ENCODE peak calls at places on chromosomes 11 and 22, in seven cellular contexts. W is body of pancreas, Y is NB4, F is A549, P is IMR-90, V is uterus, E is tibial nerve. S is an unnamed sample.

GRCh38 chr22:48894064-48894671 is 933.5 kb downstream of the BRD1 start:
- DNase-seq in W (no peak), Y (peak), F (peak), P (no peak), V (no peak), E (no peak), S (no peak)

GRCh38 chr11:119493712-119494111 is 70.7 kb upstream of the THY1 start:
- DNase-seq in W (peak), Y (peak), F (no peak), P (peak), V (no peak), E (no peak), S (no peak)

GRCh38 chr11:15969281-15969680 is 387.1 kb downstream of the SOX6 start:
- DNase-seq in W (peak), Y (peak), F (peak), P (peak), V (peak), E (peak), S (peak)

GRCh38 chr11:13440100-13440855 is 22.7 kb downstream of the BTBD10 start:
- DNase-seq in W (peak), Y (no peak), F (peak), P (peak), V (peak), E (no peak), S (peak)

GRCh38 chr11:13128381-13128780 is 119.3 kb downstream of the RASSF10 start:
- DNase-seq in W (no peak), Y (no peak), F (no peak), P (peak), V (no peak), E (no peak), S (no peak)

GRCh38 chr11:2375341-2375853 is 1.7 kb upstream of the CD81 start:
- DNase-seq in W (peak), Y (no peak), F (no peak), P (no peak), V (no peak), E (no peak), S (no peak)

GRCh38 chr11:110367571-110367970 is 62.2 kb upstream of the FDX1 start:
- DNase-seq in W (no peak), Y (no peak), F (no peak), P (no peak), V (no peak), E (no peak), S (no peak)

GRCh38 chr11:116542386-116542785 is 230.4 kb downstream of the BUD13 start:
- DNase-seq in W (no peak), Y (no peak), F (no peak), P (no peak), V (no peak), E (no peak), S (no peak)

GRCh38 chr22:37139762-37140161 is 10.0 kb downstream of the IL2RB start:
- DNase-seq in W (no peak), Y (no peak), F (no peak), P (no peak), V (no peak), E (no peak), S (no peak)

GRCh38 chr22:33337524-33337923 is 279.3 kb upstream of the SYN3 start:
- DNase-seq in W (peak), Y (no peak), F (no peak), P (no peak), V (no peak), E (no peak), S (no peak)

GRCh38 chr11:34749666-34750659 is 129.1 kb downstream of the EHF start:
- DNase-seq in W (peak), Y (no peak), F (no peak), P (peak), V (no peak), E (peak), S (no peak)

GRCh38 chr11:100735949-100736675 is 49.0 kb downstream of the ARHGAP42 start:
- DNase-seq in W (no peak), Y (no peak), F (peak), P (peak), V (no peak), E (no peak), S (no peak)

GRCh38 chr11:130671801-130672700 is 223.6 kb downstream of the ADAMTS15 start:
- DNase-seq in W (peak), Y (no peak), F (no peak), P (peak), V (peak), E (no peak), S (peak)

GRCh38 chr11:99519095-99519494 is 498.3 kb downstream of the CNTN5 start:
- DNase-seq in W (no peak), Y (no peak), F (no peak), P (no peak), V (no peak), E (no peak), S (no peak)

GRCh38 chr11:284081-285020 is 4.6 kb upstream of the PGGHG start:
- DNase-seq in W (no peak), Y (no peak), F (no peak), P (no peak), V (peak), E (no peak), S (no peak)

GRCh38 chr11:46601129-46601528 is 7.3 kb upstream of the AMBRA1 start:
- DNase-seq in W (no peak), Y (no peak), F (no peak), P (peak), V (no peak), E (no peak), S (no peak)

GRCh38 chr11:45918331-45918941 is 759 bp upstream of the PEX16 start:
- DNase-seq in W (peak), Y (peak), F (peak), P (peak), V (peak), E (peak), S (peak)

GRCh38 chr22:24138649-24139420 is 42.5 kb upstream of the SUSD2 start:
- DNase-seq in W (no peak), Y (no peak), F (no peak), P (no peak), V (no peak), E (no peak), S (no peak)

GRCh38 chr11:94305146-94305545 is 766 bp downstream of the IZUMO1R start:
- DNase-seq in W (no peak), Y (no peak), F (no peak), P (peak), V (peak), E (no peak), S (no peak)

GRCh38 chr11:30487200-30487898 is 98.8 kb downstream of the MPPED2 start:
- DNase-seq in W (peak), Y (peak), F (no peak), P (peak), V (no peak), E (no peak), S (no peak)

GRCh38 chr11:17500673-17501072 is 24.0 kb upstream of the ABCC8 start:
- DNase-seq in W (no peak), Y (no peak), F (no peak), P (no peak), V (no peak), E (no peak), S (no peak)

GRCh38 chr11:128494418-128495332 is 92.7 kb downstream of the ETS1 start:
- DNase-seq in W (no peak), Y (no peak), F (no peak), P (no peak), V (no peak), E (no peak), S (no peak)

GRCh38 chr11:7196396-7197146 is 55.1 kb upstream of the SYT9 start:
- DNase-seq in W (no peak), Y (no peak), F (no peak), P (no peak), V (no peak), E (no peak), S (no peak)

GRCh38 chr11:96157517-96157873 is 185.5 kb downstream of the MAML2 start:
- DNase-seq in W (no peak), Y (no peak), F (no peak), P (no peak), V (no peak), E (no peak), S (no peak)

GRCh38 chr11:96154802-96155520 is 188.0 kb downstream of the MAML2 start:
- DNase-seq in W (no peak), Y (no peak), F (no peak), P (peak), V (no peak), E (no peak), S (no peak)

GRCh38 chr11:96155627-96156378 is 187.2 kb downstream of the MAML2 start:
- DNase-seq in W (peak), Y (peak), F (peak), P (peak), V (peak), E (peak), S (peak)

GRCh38 chr11:96158126-96158525 is 184.9 kb downstream of the MAML2 start:
- DNase-seq in W (no peak), Y (no peak), F (no peak), P (no peak), V (no peak), E (no peak), S (no peak)

GRCh38 chr11:96156379-96156722 is 186.6 kb downstream of the MAML2 start:
- DNase-seq in W (no peak), Y (no peak), F (no peak), P (no peak), V (no peak), E (no peak), S (no peak)
- TF ChIP-seq POLR2A in W (no peak), Y (no peak), F (no peak), P (no peak), V (no peak), E (no peak), S (no peak)

GRCh38 chr11:72045849-72046248 is 34.5 kb downstream of the NUMA1 start:
- DNase-seq in W (no peak), Y (no peak), F (no peak), P (no peak), V (no peak), E (no peak), S (no peak)

GRCh38 chr11:72048718-72049460 is 31.5 kb downstream of the NUMA1 start:
- DNase-seq in W (peak), Y (no peak), F (no peak), P (no peak), V (no peak), E (no peak), S (no peak)
- TF ChIP-seq POLR2A in W (no peak), Y (no peak), F (no peak), P (no peak), V (no peak), E (no peak), S (no peak)

GRCh38 chr11:62559204-62559603 is 12.6 kb upstream of the AHNAK start:
- DNase-seq in W (no peak), Y (no peak), F (no peak), P (no peak), V (no peak), E (no peak), S (no peak)

GRCh38 chr11:62556102-62556871 is 9.7 kb upstream of the AHNAK start:
- DNase-seq in W (peak), Y (peak), F (peak), P (peak), V (peak), E (peak), S (peak)

GRCh38 chr11:62560566-62561103 is 13.1 kb downstream of the EEF1G start:
- DNase-seq in W (peak), Y (peak), F (peak), P (peak), V (peak), E (peak), S (peak)

GRCh38 chr11:62556872-62557631 is 10.4 kb upstream of the AHNAK start:
- DNase-seq in W (no peak), Y (peak), F (no peak), P (peak), V (no peak), E (no peak), S (no peak)

DNA sequence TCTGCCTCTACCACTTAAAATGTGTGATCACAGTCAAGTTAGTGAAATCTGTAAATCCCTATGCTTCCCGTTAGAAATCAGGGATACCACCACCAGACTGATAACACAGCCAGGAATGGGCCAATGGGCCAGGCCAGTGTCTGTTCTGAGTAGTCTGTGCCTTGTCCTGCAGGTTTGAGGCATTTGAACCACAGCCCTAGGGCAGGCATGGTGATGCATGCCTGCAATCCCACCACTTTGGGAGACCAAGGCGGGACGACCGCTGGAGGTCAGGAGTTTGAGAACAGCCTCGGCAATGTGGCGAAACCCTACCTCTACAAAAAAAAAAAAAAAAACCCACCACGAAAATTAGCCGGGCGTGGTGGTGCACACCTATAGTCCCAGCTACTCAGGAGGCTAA is 12.1 kb upstream of the AHNAK start:
- DNase-seq in W (no peak), Y (no peak), F (no peak), P (no peak), V (no peak), E (no peak), S (no peak)
- TF ChIP-seq POLR2A in W (no peak), Y (peak), F (no peak), P (no peak), V (no peak), E (no peak), S (no peak)

DNA sequence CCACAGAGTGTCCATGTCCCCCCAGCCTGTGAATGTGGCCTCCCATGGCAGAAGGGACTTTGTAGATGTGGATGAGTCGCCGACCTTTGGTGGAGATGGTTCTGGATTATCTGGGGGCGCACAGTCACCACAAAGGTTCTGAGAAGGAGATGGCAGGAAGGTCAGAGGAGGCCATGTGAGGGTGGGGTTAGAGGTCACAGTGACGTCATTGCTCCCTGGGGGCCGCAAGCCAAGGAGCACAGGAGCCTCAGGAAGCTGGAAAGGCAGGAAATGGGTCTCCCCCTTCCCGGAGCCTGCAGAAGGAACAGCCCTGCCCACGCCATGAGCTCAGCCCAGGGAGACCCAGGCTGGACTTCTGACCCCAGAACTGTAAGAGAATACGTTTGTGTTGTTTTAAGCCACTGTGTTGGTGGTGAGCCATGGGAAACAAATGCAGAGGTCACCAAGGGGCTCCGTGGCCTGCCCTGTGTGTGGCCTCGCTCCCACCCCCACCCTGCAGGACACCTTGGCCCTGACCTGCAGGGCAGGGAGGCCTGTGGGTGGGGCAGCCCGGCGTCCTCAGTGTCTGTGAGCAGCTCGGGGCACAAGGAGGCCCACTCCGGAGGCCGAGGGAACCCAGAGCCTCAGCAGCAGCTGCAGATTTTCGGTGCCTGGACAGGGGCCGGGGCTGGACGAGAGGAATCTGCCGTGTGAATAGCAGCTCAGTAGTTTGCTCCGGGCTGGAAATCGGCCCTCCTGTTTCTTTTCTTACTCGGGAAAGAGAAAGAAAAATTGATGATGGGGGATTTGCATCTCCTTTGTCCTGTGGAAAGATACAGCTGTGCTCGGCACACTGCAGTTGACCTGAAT is 32.1 kb downstream of the GRAMD4 start:
- DNase-seq in W (no peak), Y (peak), F (no peak), P (peak), V (no peak), E (no peak), S (peak)
- TF ChIP-seq POLR2A in W (no peak), Y (no peak), F (no peak), P (no peak), V (no peak), E (no peak), S (no peak)

DNA sequence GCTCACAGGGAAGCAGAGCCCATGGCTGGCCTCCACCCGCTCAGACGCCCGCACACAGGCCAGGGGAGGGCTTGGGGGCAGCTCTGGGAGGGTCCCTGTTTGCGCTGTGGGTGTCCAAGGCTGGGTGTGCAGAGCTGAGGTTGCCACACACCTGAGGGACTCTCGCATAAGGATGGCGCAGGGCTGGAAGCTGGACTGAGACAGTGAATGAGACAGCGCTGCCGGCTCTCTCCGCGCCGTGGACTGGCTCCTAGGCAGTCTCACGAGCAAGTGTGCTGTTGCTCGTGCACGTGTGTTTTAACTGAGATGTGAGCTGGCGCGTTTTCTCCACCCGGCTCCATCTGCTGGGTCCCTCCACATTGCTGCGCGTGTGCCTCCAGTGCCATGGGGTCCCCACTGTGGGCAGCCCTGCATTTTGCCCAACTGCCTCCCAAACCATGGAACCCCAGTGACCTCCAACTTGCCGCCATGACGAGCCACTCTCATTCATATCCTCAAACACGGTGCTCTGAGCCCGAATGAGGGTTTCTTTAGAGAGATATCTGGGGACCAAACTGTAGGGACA is 4.2 kb upstream of the BID start:
- DNase-seq in W (no peak), Y (no peak), F (no peak), P (no peak), V (no peak), E (no peak), S (no peak)
- TF ChIP-seq POLR2A in W (no peak), Y (no peak), F (no peak), P (no peak), V (no peak), E (no peak), S (no peak)

GRCh38 chr11:66069715-66070603 is at the start of gene PACS1:
- DNase-seq in W (peak), Y (peak), F (peak), P (peak), V (peak), E (peak), S (peak)
- TF ChIP-seq POLR2A in W (no peak), Y (no peak), F (peak), P (peak), V (peak), E (peak), S (peak)

GRCh38 chr22:28894320-28894719 is 10.9 kb downstream of the ZNRF3 start:
- DNase-seq in W (peak), Y (peak), F (no peak), P (no peak), V (peak), E (no peak), S (no peak)
- TF ChIP-seq POLR2A in W (no peak), Y (no peak), F (no peak), P (no peak), V (no peak), E (no peak), S (no peak)

DNA sequence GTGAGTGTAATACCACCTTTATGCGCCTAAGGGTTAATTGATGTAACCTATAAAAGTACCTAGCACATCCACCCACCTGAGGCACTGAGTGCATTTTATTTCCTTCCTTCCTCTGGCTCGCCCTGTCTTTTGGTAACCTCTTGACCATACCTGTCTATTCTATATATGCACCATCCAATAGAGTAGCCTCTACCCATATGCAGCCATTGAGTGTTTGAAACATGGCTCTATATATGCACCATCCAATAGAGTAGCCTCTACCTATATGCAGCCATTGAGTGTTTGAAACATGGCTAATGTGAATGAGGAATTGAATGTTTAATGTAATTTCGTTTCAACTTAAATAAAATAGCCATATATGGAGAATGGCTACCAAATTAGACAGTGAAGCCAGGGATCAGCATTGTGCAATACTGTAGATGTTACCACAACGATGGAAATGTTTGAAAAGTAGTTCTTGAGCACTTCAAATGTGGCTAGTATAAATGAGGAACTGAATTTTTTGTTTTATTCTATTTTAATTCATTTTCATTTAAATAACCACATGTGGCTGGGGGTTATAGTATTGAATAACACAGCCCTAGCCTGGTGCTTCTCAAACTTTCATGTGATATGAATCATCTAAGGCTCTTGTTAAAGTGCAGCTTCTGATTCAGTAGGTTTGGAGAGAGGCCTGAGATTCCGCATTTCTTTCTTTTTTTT is 33.8 kb downstream of the SLC35F2 start:
- DNase-seq in W (no peak), Y (peak), F (no peak), P (peak), V (no peak), E (no peak), S (no peak)
- TF ChIP-seq POLR2A in W (no peak), Y (no peak), F (no peak), P (no peak), V (no peak), E (no peak), S (no peak)

S was measured in H54.